ENCODE peak calls at places on chromosomes 16 and 17, in ten cellular contexts. One of them, this sample, is unnamed.

GRCh38 chr16:81553080-81553813 is 108.6 kb downstream of the CMIP start:
- DNase-seq in GM23248: peak; percentile 86
- DNase-seq in CD8-positive, alpha-beta T cell: no peak
- DNase-seq in IMR-90: peak; percentile 47
- DNase-seq in sigmoid colon: no peak
- DNase-seq in thoracic aorta: no peak
- DNase-seq in colonic mucosa: no peak
- DNase-seq in brain microvascular endothelial cell: no peak
- DNase-seq in endodermal cell: no peak
- DNase-seq in aorta: peak; percentile 50
- DNase-seq in this sample: no peak

GRCh38 chr17:29566473-29567361 is at the start of gene ABHD15:
- DNase-seq in thoracic aorta: no peak
- DNase-seq in aorta: peak; percentile 83
- DNase-seq in brain microvascular endothelial cell: no peak
- DNase-seq in IMR-90: peak; percentile 59
- DNase-seq in colonic mucosa: peak; percentile 83
- DNase-seq in CD8-positive, alpha-beta T cell: peak; percentile 56
- DNase-seq in sigmoid colon: peak; percentile 87
- DNase-seq in GM23248: peak; percentile 92
- DNase-seq in endodermal cell: peak; percentile 90
- DNase-seq in this sample: peak; percentile 54

GRCh38 chr17:32283745-32284207 is 18.1 kb downstream of the RHBDL3 start:
- DNase-seq in IMR-90: peak; percentile 72
- DNase-seq in thoracic aorta: no peak
- DNase-seq in sigmoid colon: no peak
- DNase-seq in aorta: no peak
- DNase-seq in colonic mucosa: no peak
- DNase-seq in CD8-positive, alpha-beta T cell: no peak
- DNase-seq in GM23248: peak; percentile 90
- DNase-seq in endodermal cell: peak; percentile 44
- DNase-seq in brain microvascular endothelial cell: peak; percentile 24
- DNase-seq in this sample: no peak

GRCh38 chr17:81286491-81287145 is 8.5 kb downstream of the SLC38A10 start:
- DNase-seq in colonic mucosa: no peak
- DNase-seq in endodermal cell: no peak
- DNase-seq in GM23248: no peak
- DNase-seq in sigmoid colon: no peak
- DNase-seq in brain microvascular endothelial cell: no peak
- DNase-seq in aorta: no peak
- DNase-seq in thoracic aorta: no peak
- DNase-seq in IMR-90: no peak
- DNase-seq in CD8-positive, alpha-beta T cell: no peak
- DNase-seq in this sample: no peak

GRCh38 chr16:85918436-85918835 is 19.5 kb downstream of the IRF8 start:
- DNase-seq in sigmoid colon: no peak
- DNase-seq in colonic mucosa: no peak
- DNase-seq in GM23248: no peak
- DNase-seq in aorta: no peak
- DNase-seq in IMR-90: no peak
- DNase-seq in brain microvascular endothelial cell: no peak
- DNase-seq in CD8-positive, alpha-beta T cell: no peak
- DNase-seq in endodermal cell: no peak
- DNase-seq in thoracic aorta: no peak
- DNase-seq in this sample: no peak

GRCh38 chr16:89358030-89359005 is 132.0 kb downstream of the ANKRD11 start:
- DNase-seq in IMR-90: no peak
- DNase-seq in GM23248: no peak
- DNase-seq in aorta: peak; percentile 59
- DNase-seq in sigmoid colon: no peak
- DNase-seq in thoracic aorta: no peak
- DNase-seq in colonic mucosa: no peak
- DNase-seq in endodermal cell: no peak
- DNase-seq in CD8-positive, alpha-beta T cell: peak; percentile 63
- DNase-seq in brain microvascular endothelial cell: no peak
- DNase-seq in this sample: peak; percentile 60

GRCh38 chr17:4155980-4156620 is 13.1 kb downstream of the CYB5D2 start:
- DNase-seq in colonic mucosa: no peak
- DNase-seq in aorta: no peak
- DNase-seq in brain microvascular endothelial cell: no peak
- DNase-seq in GM23248: no peak
- DNase-seq in IMR-90: no peak
- DNase-seq in endodermal cell: no peak
- DNase-seq in sigmoid colon: no peak
- DNase-seq in thoracic aorta: no peak
- DNase-seq in CD8-positive, alpha-beta T cell: no peak
- DNase-seq in this sample: no peak

GRCh38 chr17:62950067-62950466 is 16.0 kb upstream of the TANC2 start:
- DNase-seq in CD8-positive, alpha-beta T cell: no peak
- DNase-seq in endodermal cell: no peak
- DNase-seq in thoracic aorta: peak; percentile 11
- DNase-seq in IMR-90: peak; percentile 45
- DNase-seq in colonic mucosa: peak; percentile 92
- DNase-seq in sigmoid colon: no peak
- DNase-seq in GM23248: peak; percentile 69
- DNase-seq in aorta: peak; percentile 79
- DNase-seq in brain microvascular endothelial cell: peak; percentile 45
- DNase-seq in this sample: no peak

GRCh38 chr17:47914296-47914948 is 18.4 kb downstream of the SP2 start:
- DNase-seq in brain microvascular endothelial cell: no peak
- DNase-seq in colonic mucosa: no peak
- DNase-seq in aorta: no peak
- DNase-seq in endodermal cell: no peak
- DNase-seq in IMR-90: no peak
- DNase-seq in thoracic aorta: no peak
- DNase-seq in sigmoid colon: no peak
- DNase-seq in CD8-positive, alpha-beta T cell: no peak
- DNase-seq in GM23248: no peak
- DNase-seq in this sample: no peak

GRCh38 chr16:10338426-10338825 is 47.4 kb upstream of the ATF7IP2 start:
- DNase-seq in IMR-90: no peak
- DNase-seq in sigmoid colon: peak; percentile 71
- DNase-seq in endodermal cell: no peak
- DNase-seq in CD8-positive, alpha-beta T cell: no peak
- DNase-seq in GM23248: no peak
- DNase-seq in aorta: no peak
- DNase-seq in brain microvascular endothelial cell: peak; percentile 12
- DNase-seq in thoracic aorta: no peak
- DNase-seq in colonic mucosa: no peak
- DNase-seq in this sample: no peak

GRCh38 chr16:89720520-89720858 is 209 bp downstream of the VPS9D1 start:
- DNase-seq in CD8-positive, alpha-beta T cell: no peak
- DNase-seq in sigmoid colon: no peak
- DNase-seq in thoracic aorta: no peak
- DNase-seq in IMR-90: no peak
- DNase-seq in GM23248: peak; percentile 68
- DNase-seq in endodermal cell: peak; percentile 84
- DNase-seq in aorta: no peak
- DNase-seq in brain microvascular endothelial cell: no peak
- DNase-seq in colonic mucosa: peak; percentile 74
- DNase-seq in this sample: no peak

GRCh38 chr17:35892091-35892637 is 12.0 kb upstream of the CCL5 start:
- DNase-seq in thoracic aorta: no peak
- DNase-seq in CD8-positive, alpha-beta T cell: peak; percentile 46
- DNase-seq in sigmoid colon: no peak
- DNase-seq in IMR-90: peak; percentile 12
- DNase-seq in GM23248: no peak
- DNase-seq in colonic mucosa: no peak
- DNase-seq in brain microvascular endothelial cell: peak; percentile 61
- DNase-seq in endodermal cell: no peak
- DNase-seq in aorta: no peak
- DNase-seq in this sample: no peak

GRCh38 chr17:44094701-44095387 is 24.3 kb downstream of the G6PC3 start:
- DNase-seq in aorta: no peak
- DNase-seq in brain microvascular endothelial cell: no peak
- DNase-seq in thoracic aorta: no peak
- DNase-seq in IMR-90: no peak
- DNase-seq in GM23248: no peak
- DNase-seq in endodermal cell: no peak
- DNase-seq in CD8-positive, alpha-beta T cell: no peak
- DNase-seq in sigmoid colon: no peak
- DNase-seq in colonic mucosa: no peak
- DNase-seq in this sample: no peak

GRCh38 chr17:8465381-8466158 is 29.9 kb downstream of the NDEL1 start:
- DNase-seq in colonic mucosa: no peak
- DNase-seq in IMR-90: no peak
- DNase-seq in endodermal cell: peak; percentile 49
- DNase-seq in aorta: no peak
- DNase-seq in GM23248: no peak
- DNase-seq in thoracic aorta: no peak
- DNase-seq in sigmoid colon: no peak
- DNase-seq in CD8-positive, alpha-beta T cell: no peak
- DNase-seq in brain microvascular endothelial cell: no peak
- DNase-seq in this sample: no peak

GRCh38 chr17:41683441-41684007 is 5.2 kb upstream of the EIF1 start:
- DNase-seq in GM23248: no peak
- DNase-seq in endodermal cell: peak; percentile 47
- DNase-seq in sigmoid colon: peak; percentile 60
- DNase-seq in brain microvascular endothelial cell: no peak
- DNase-seq in aorta: no peak
- DNase-seq in CD8-positive, alpha-beta T cell: no peak
- DNase-seq in colonic mucosa: no peak
- DNase-seq in thoracic aorta: no peak
- DNase-seq in IMR-90: no peak
- DNase-seq in this sample: no peak

GRCh38 chr17:34580685-34581445 is 1.5 kb downstream of the TMEM132E start:
- DNase-seq in aorta: no peak
- DNase-seq in colonic mucosa: no peak
- DNase-seq in thoracic aorta: no peak
- DNase-seq in endodermal cell: peak; percentile 81
- DNase-seq in IMR-90: no peak
- DNase-seq in CD8-positive, alpha-beta T cell: no peak
- DNase-seq in sigmoid colon: no peak
- DNase-seq in GM23248: peak; percentile 25
- DNase-seq in brain microvascular endothelial cell: no peak
- DNase-seq in this sample: no peak
- H3K27me3 ChIP-seq in aorta: no peaks in the 10 kb centered on the region
- H3K27me3 ChIP-seq in colonic mucosa: peaks cover 60% of the 10 kb centered on the region
- H3K27me3 ChIP-seq in thoracic aorta: peaks cover 7% of the 10 kb centered on the region
- H3K27me3 ChIP-seq in endodermal cell: peaks cover 100% of the 10 kb centered on the region
- H3K27me3 ChIP-seq in IMR-90: peaks cover 92% of the 10 kb centered on the region
- H3K27me3 ChIP-seq in CD8-positive, alpha-beta T cell: peaks cover 34% of the 10 kb centered on the region
- H3K27me3 ChIP-seq in sigmoid colon: peaks cover 43% of the 10 kb centered on the region
- H3K27me3 ChIP-seq in GM23248: peaks cover 74% of the 10 kb centered on the region
- H3K27me3 ChIP-seq in brain microvascular endothelial cell: peaks cover 68% of the 10 kb centered on the region
- H3K27me3 ChIP-seq in this sample: peaks cover 15% of the 10 kb centered on the region

GRCh38 chr17:14078027-14078426 is 8.7 kb downstream of the COX10 start:
- DNase-seq in brain microvascular endothelial cell: no peak
- DNase-seq in colonic mucosa: no peak
- DNase-seq in aorta: no peak
- DNase-seq in GM23248: peak; percentile 3
- DNase-seq in CD8-positive, alpha-beta T cell: no peak
- DNase-seq in endodermal cell: no peak
- DNase-seq in thoracic aorta: no peak
- DNase-seq in IMR-90: no peak
- DNase-seq in sigmoid colon: no peak
- DNase-seq in this sample: no peak

GRCh38 chr17:14082848-14083247 is 13.5 kb downstream of the COX10 start:
- DNase-seq in GM23248: no peak
- DNase-seq in colonic mucosa: no peak
- DNase-seq in aorta: no peak
- DNase-seq in brain microvascular endothelial cell: no peak
- DNase-seq in sigmoid colon: no peak
- DNase-seq in endodermal cell: no peak
- DNase-seq in IMR-90: no peak
- DNase-seq in thoracic aorta: no peak
- DNase-seq in CD8-positive, alpha-beta T cell: no peak
- DNase-seq in this sample: no peak

GRCh38 chr17:14084955-14085354 is 15.7 kb downstream of the COX10 start:
- DNase-seq in aorta: no peak
- DNase-seq in IMR-90: no peak
- DNase-seq in colonic mucosa: no peak
- DNase-seq in endodermal cell: no peak
- DNase-seq in brain microvascular endothelial cell: no peak
- DNase-seq in sigmoid colon: no peak
- DNase-seq in thoracic aorta: no peak
- DNase-seq in GM23248: no peak
- DNase-seq in CD8-positive, alpha-beta T cell: no peak
- DNase-seq in this sample: no peak

GRCh38 chr17:14086189-14086588 is 16.9 kb downstream of the COX10 start:
- DNase-seq in aorta: no peak
- DNase-seq in thoracic aorta: no peak
- DNase-seq in sigmoid colon: no peak
- DNase-seq in brain microvascular endothelial cell: no peak
- DNase-seq in colonic mucosa: no peak
- DNase-seq in CD8-positive, alpha-beta T cell: no peak
- DNase-seq in GM23248: no peak
- DNase-seq in IMR-90: no peak
- DNase-seq in endodermal cell: no peak
- DNase-seq in this sample: no peak

GRCh38 chr17:14080847-14081251 is 11.5 kb downstream of the COX10 start:
- DNase-seq in aorta: no peak
- DNase-seq in brain microvascular endothelial cell: no peak
- DNase-seq in CD8-positive, alpha-beta T cell: no peak
- DNase-seq in sigmoid colon: no peak
- DNase-seq in IMR-90: no peak
- DNase-seq in thoracic aorta: no peak
- DNase-seq in GM23248: peak; percentile 38
- DNase-seq in colonic mucosa: peak; percentile 44
- DNase-seq in endodermal cell: no peak
- DNase-seq in this sample: no peak
- H3K27me3 ChIP-seq in aorta: no peaks in the 10 kb centered on the region
- H3K27me3 ChIP-seq in brain microvascular endothelial cell: no peaks in the 10 kb centered on the region
- H3K27me3 ChIP-seq in CD8-positive, alpha-beta T cell: no peaks in the 10 kb centered on the region
- H3K27me3 ChIP-seq in sigmoid colon: no peaks in the 10 kb centered on the region
- H3K27me3 ChIP-seq in IMR-90: no peaks in the 10 kb centered on the region
- H3K27me3 ChIP-seq in thoracic aorta: no peaks in the 10 kb centered on the region
- H3K27me3 ChIP-seq in GM23248: no peaks in the 10 kb centered on the region
- H3K27me3 ChIP-seq in colonic mucosa: no peaks in the 10 kb centered on the region
- H3K27me3 ChIP-seq in endodermal cell: no peaks in the 10 kb centered on the region
- H3K27me3 ChIP-seq in this sample: no peaks in the 10 kb centered on the region

GRCh38 chr16:4428500-4428899 is 2.8 kb downstream of the DNAJA3 start:
- DNase-seq in endodermal cell: no peak
- DNase-seq in colonic mucosa: no peak
- DNase-seq in CD8-positive, alpha-beta T cell: no peak
- DNase-seq in aorta: peak; percentile 14
- DNase-seq in thoracic aorta: no peak
- DNase-seq in GM23248: no peak
- DNase-seq in brain microvascular endothelial cell: no peak
- DNase-seq in IMR-90: no peak
- DNase-seq in sigmoid colon: no peak
- DNase-seq in this sample: no peak
- H3K27me3 ChIP-seq in endodermal cell: no peaks in the 10 kb centered on the region
- H3K27me3 ChIP-seq in colonic mucosa: no peaks in the 10 kb centered on the region
- H3K27me3 ChIP-seq in CD8-positive, alpha-beta T cell: no peaks in the 10 kb centered on the region
- H3K27me3 ChIP-seq in aorta: no peaks in the 10 kb centered on the region
- H3K27me3 ChIP-seq in thoracic aorta: no peaks in the 10 kb centered on the region
- H3K27me3 ChIP-seq in GM23248: no peaks in the 10 kb centered on the region
- H3K27me3 ChIP-seq in brain microvascular endothelial cell: no peaks in the 10 kb centered on the region
- H3K27me3 ChIP-seq in IMR-90: no peaks in the 10 kb centered on the region
- H3K27me3 ChIP-seq in sigmoid colon: no peaks in the 10 kb centered on the region
- H3K27me3 ChIP-seq in this sample: no peaks in the 10 kb centered on the region

DNA sequence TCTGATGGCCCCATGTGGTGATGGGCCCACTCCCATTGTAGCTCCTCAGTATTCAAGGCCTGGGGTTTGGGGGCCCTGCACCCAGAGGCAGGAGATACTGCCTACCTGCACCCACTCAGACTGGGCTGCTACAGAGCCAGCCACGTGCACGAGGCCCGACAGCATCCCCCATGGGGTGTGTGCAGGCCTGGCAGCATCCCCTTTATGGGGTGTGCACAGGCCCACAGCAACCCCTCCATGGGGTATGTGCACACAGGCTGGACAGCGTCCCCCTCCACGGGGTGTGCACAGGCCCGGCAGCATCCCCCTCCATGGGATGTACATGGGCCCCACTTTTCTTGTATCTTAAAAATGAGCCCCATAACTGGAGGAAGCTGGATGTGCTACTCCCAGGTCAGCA is 156.0 kb downstream of the RBFOX3 start:
- DNase-seq in colonic mucosa: no peak
- DNase-seq in aorta: no peak
- DNase-seq in brain microvascular endothelial cell: no peak
- DNase-seq in CD8-positive, alpha-beta T cell: no peak
- DNase-seq in thoracic aorta: no peak
- DNase-seq in GM23248: no peak
- DNase-seq in endodermal cell: no peak
- DNase-seq in sigmoid colon: no peak
- DNase-seq in IMR-90: no peak
- DNase-seq in this sample: no peak
- H3K27me3 ChIP-seq in colonic mucosa: no peaks in the 10 kb centered on the region
- H3K27me3 ChIP-seq in aorta: no peaks in the 10 kb centered on the region
- H3K27me3 ChIP-seq in brain microvascular endothelial cell: no peaks in the 10 kb centered on the region
- H3K27me3 ChIP-seq in CD8-positive, alpha-beta T cell: no peaks in the 10 kb centered on the region
- H3K27me3 ChIP-seq in thoracic aorta: no peaks in the 10 kb centered on the region
- H3K27me3 ChIP-seq in GM23248: no peaks in the 10 kb centered on the region
- H3K27me3 ChIP-seq in endodermal cell: no peaks in the 10 kb centered on the region
- H3K27me3 ChIP-seq in sigmoid colon: no peaks in the 10 kb centered on the region
- H3K27me3 ChIP-seq in IMR-90: no peaks in the 10 kb centered on the region
- H3K27me3 ChIP-seq in this sample: no peaks in the 10 kb centered on the region

This sample was measured in naive thymus-derived CD4-positive, alpha-beta T cell.